ENCODE peak calls at places on chromosomes 3 and 15, in four cellular contexts. One of them, this sample, is unnamed.

GRCh38 chr3:53949541-53949940 is 57.9 kb upstream of the SELENOK start:
- DNase-seq in A172: no peak
- DNase-seq in astrocyte of the spinal cord: no peak
- DNase-seq in AG04449: no peak
- DNase-seq in this sample: no peak

GRCh38 chr3:161548301-161548700 is 51.7 kb downstream of the OTOL1 start:
- DNase-seq in AG04449: no peak
- DNase-seq in astrocyte of the spinal cord: peak
- DNase-seq in A172: no peak
- DNase-seq in this sample: no peak

GRCh38 chr3:121660356-121661171 is at the start of gene HCLS1:
- DNase-seq in astrocyte of the spinal cord: no peak
- DNase-seq in AG04449: no peak
- DNase-seq in A172: no peak
- DNase-seq in this sample: no peak

GRCh38 chr3:105401691-105402149 is 35.0 kb downstream of the ALCAM start:
- DNase-seq in AG04449: no peak
- DNase-seq in A172: peak
- DNase-seq in astrocyte of the spinal cord: peak
- DNase-seq in this sample: no peak

GRCh38 chr15:101795455-101795854 is 7.9 kb upstream of the OR4F6 start:
- DNase-seq in astrocyte of the spinal cord: peak
- DNase-seq in AG04449: peak
- DNase-seq in A172: peak
- DNase-seq in this sample: no peak

GRCh38 chr3:148074916-148075315 is 622.8 kb upstream of the AGTR1 start:
- DNase-seq in astrocyte of the spinal cord: no peak
- DNase-seq in A172: no peak
- DNase-seq in AG04449: no peak
- DNase-seq in this sample: no peak

GRCh38 chr15:91919014-91919534 is 65.6 kb downstream of the SLCO3A1 start:
- DNase-seq in AG04449: no peak
- DNase-seq in A172: no peak
- DNase-seq in astrocyte of the spinal cord: peak
- DNase-seq in this sample: peak

GRCh38 chr3:56980798-56981390 is 79.6 kb upstream of the SPATA12 start:
- DNase-seq in AG04449: peak
- DNase-seq in astrocyte of the spinal cord: peak
- DNase-seq in A172: peak
- DNase-seq in this sample: peak

GRCh38 chr15:66165856-66166255 is 87.7 kb downstream of the MEGF11 start:
- DNase-seq in astrocyte of the spinal cord: no peak
- DNase-seq in A172: no peak
- DNase-seq in AG04449: no peak
- DNase-seq in this sample: no peak

GRCh38 chr15:51688863-51689262 is 7.6 kb downstream of the SCG3 start:
- DNase-seq in A172: no peak
- DNase-seq in astrocyte of the spinal cord: no peak
- DNase-seq in AG04449: no peak
- DNase-seq in this sample: no peak

This sample was measured in MG63.